ENCODE peak calls at places on chromosomes 2 and 18, in eight cellular contexts. One of them, this sample, is unnamed.

GRCh38 chr18:48488388-48488850 is 50.4 kb upstream of the CTIF start:
- DNase-seq in Calu3: peak
- DNase-seq in endothelial cell: no peak
- DNase-seq in prostate gland: peak
- DNase-seq in epithelial cell of esophagus: peak
- DNase-seq in left ventricle myocardium inferior: peak
- DNase-seq in HFFc6: peak
- DNase-seq in fibroblast of lung: peak
- DNase-seq in this sample: no peak

GRCh38 chr18:63848159-63848558 is 39.3 kb upstream of the SERPINB2 start:
- DNase-seq in Calu3: peak
- DNase-seq in endothelial cell: peak
- DNase-seq in prostate gland: peak
- DNase-seq in epithelial cell of esophagus: peak
- DNase-seq in left ventricle myocardium inferior: no peak
- DNase-seq in HFFc6: peak
- DNase-seq in fibroblast of lung: peak
- DNase-seq in this sample: no peak

GRCh38 chr2:219362524-219363164 is 25.1 kb downstream of the DNPEP start:
- DNase-seq in Calu3: no peak
- DNase-seq in endothelial cell: no peak
- DNase-seq in prostate gland: no peak
- DNase-seq in epithelial cell of esophagus: peak
- DNase-seq in left ventricle myocardium inferior: peak
- DNase-seq in HFFc6: peak
- DNase-seq in fibroblast of lung: peak
- DNase-seq in this sample: no peak

GRCh38 chr18:811192-812122 is 585 bp downstream of the YES1 start:
- DNase-seq in Calu3: peak
- DNase-seq in endothelial cell: peak
- DNase-seq in prostate gland: peak
- DNase-seq in epithelial cell of esophagus: peak
- DNase-seq in left ventricle myocardium inferior: peak
- DNase-seq in HFFc6: peak
- DNase-seq in fibroblast of lung: peak
- DNase-seq in this sample: peak

GRCh38 chr2:36486546-36487044 is 111.4 kb downstream of the FEZ2 start:
- DNase-seq in Calu3: no peak
- DNase-seq in endothelial cell: no peak
- DNase-seq in prostate gland: no peak
- DNase-seq in epithelial cell of esophagus: peak
- DNase-seq in left ventricle myocardium inferior: no peak
- DNase-seq in HFFc6: peak
- DNase-seq in fibroblast of lung: peak
- DNase-seq in this sample: no peak

GRCh38 chr2:94767336-94767735 is 103.9 kb upstream of the TEKT4 start:
- DNase-seq in Calu3: no peak
- DNase-seq in endothelial cell: no peak
- DNase-seq in prostate gland: no peak
- DNase-seq in epithelial cell of esophagus: no peak
- DNase-seq in left ventricle myocardium inferior: no peak
- DNase-seq in HFFc6: no peak
- DNase-seq in fibroblast of lung: no peak
- DNase-seq in this sample: no peak

GRCh38 chr2:136117909-136118818 is at the start of gene CXCR4:
- DNase-seq in Calu3: peak
- DNase-seq in endothelial cell: peak
- DNase-seq in prostate gland: peak
- DNase-seq in epithelial cell of esophagus: peak
- DNase-seq in left ventricle myocardium inferior: peak
- DNase-seq in HFFc6: no peak
- DNase-seq in fibroblast of lung: peak
- DNase-seq in this sample: peak

GRCh38 chr2:152047826-152048476 is 50.9 kb downstream of the CACNB4 start:
- DNase-seq in Calu3: no peak
- DNase-seq in endothelial cell: no peak
- DNase-seq in prostate gland: no peak
- DNase-seq in epithelial cell of esophagus: no peak
- DNase-seq in left ventricle myocardium inferior: no peak
- DNase-seq in HFFc6: no peak
- DNase-seq in fibroblast of lung: peak
- DNase-seq in this sample: no peak

GRCh38 chr2:66521459-66521858 is 86.5 kb downstream of the MEIS1 start:
- DNase-seq in Calu3: no peak
- DNase-seq in endothelial cell: no peak
- DNase-seq in prostate gland: no peak
- DNase-seq in epithelial cell of esophagus: no peak
- DNase-seq in left ventricle myocardium inferior: no peak
- DNase-seq in HFFc6: no peak
- DNase-seq in fibroblast of lung: no peak
- DNase-seq in this sample: no peak

GRCh38 chr2:149908731-149909690 is 321.4 kb upstream of the MMADHC start:
- DNase-seq in Calu3: no peak
- DNase-seq in endothelial cell: no peak
- DNase-seq in prostate gland: peak
- DNase-seq in epithelial cell of esophagus: peak
- DNase-seq in left ventricle myocardium inferior: no peak
- DNase-seq in HFFc6: peak
- DNase-seq in fibroblast of lung: peak
- DNase-seq in this sample: no peak

GRCh38 chr2:232624554-232624842 is 8.9 kb upstream of the EFHD1 start:
- DNase-seq in Calu3: no peak
- DNase-seq in endothelial cell: no peak
- DNase-seq in prostate gland: no peak
- DNase-seq in epithelial cell of esophagus: peak
- DNase-seq in left ventricle myocardium inferior: no peak
- DNase-seq in HFFc6: peak
- DNase-seq in fibroblast of lung: no peak
- DNase-seq in this sample: no peak

GRCh38 chr2:198055726-198056125 is 251.3 kb downstream of the PLCL1 start:
- DNase-seq in Calu3: no peak
- DNase-seq in endothelial cell: no peak
- DNase-seq in prostate gland: no peak
- DNase-seq in epithelial cell of esophagus: no peak
- DNase-seq in left ventricle myocardium inferior: no peak
- DNase-seq in HFFc6: no peak
- DNase-seq in fibroblast of lung: no peak
- DNase-seq in this sample: no peak

GRCh38 chr2:198054299-198054698 is 249.9 kb downstream of the PLCL1 start:
- DNase-seq in Calu3: peak
- DNase-seq in endothelial cell: peak
- DNase-seq in prostate gland: no peak
- DNase-seq in epithelial cell of esophagus: peak
- DNase-seq in left ventricle myocardium inferior: peak
- DNase-seq in HFFc6: peak
- DNase-seq in fibroblast of lung: peak
- DNase-seq in this sample: peak

GRCh38 chr2:198053173-198053572 is 248.8 kb downstream of the PLCL1 start:
- DNase-seq in Calu3: no peak
- DNase-seq in endothelial cell: no peak
- DNase-seq in prostate gland: no peak
- DNase-seq in epithelial cell of esophagus: no peak
- DNase-seq in left ventricle myocardium inferior: no peak
- DNase-seq in HFFc6: no peak
- DNase-seq in fibroblast of lung: no peak
- DNase-seq in this sample: no peak

GRCh38 chr2:198053776-198054175 is 249.4 kb downstream of the PLCL1 start:
- DNase-seq in Calu3: no peak
- DNase-seq in endothelial cell: no peak
- DNase-seq in prostate gland: no peak
- DNase-seq in epithelial cell of esophagus: no peak
- DNase-seq in left ventricle myocardium inferior: no peak
- DNase-seq in HFFc6: no peak
- DNase-seq in fibroblast of lung: no peak
- DNase-seq in this sample: no peak

GRCh38 chr2:198052741-198053140 is 248.3 kb downstream of the PLCL1 start:
- DNase-seq in Calu3: no peak
- DNase-seq in endothelial cell: no peak
- DNase-seq in prostate gland: no peak
- DNase-seq in epithelial cell of esophagus: no peak
- DNase-seq in left ventricle myocardium inferior: no peak
- DNase-seq in HFFc6: no peak
- DNase-seq in fibroblast of lung: no peak
- DNase-seq in this sample: no peak
- TF ChIP-seq CTCF in Calu3: no peak
- TF ChIP-seq CTCF in endothelial cell: no peak
- TF ChIP-seq CTCF in prostate gland: no peak
- TF ChIP-seq CTCF in epithelial cell of esophagus: no peak
- TF ChIP-seq CTCF in left ventricle myocardium inferior: no peak
- TF ChIP-seq CTCF in HFFc6: no peak
- TF ChIP-seq CTCF in fibroblast of lung: no peak
- TF ChIP-seq CTCF in this sample: no peak

DNA sequence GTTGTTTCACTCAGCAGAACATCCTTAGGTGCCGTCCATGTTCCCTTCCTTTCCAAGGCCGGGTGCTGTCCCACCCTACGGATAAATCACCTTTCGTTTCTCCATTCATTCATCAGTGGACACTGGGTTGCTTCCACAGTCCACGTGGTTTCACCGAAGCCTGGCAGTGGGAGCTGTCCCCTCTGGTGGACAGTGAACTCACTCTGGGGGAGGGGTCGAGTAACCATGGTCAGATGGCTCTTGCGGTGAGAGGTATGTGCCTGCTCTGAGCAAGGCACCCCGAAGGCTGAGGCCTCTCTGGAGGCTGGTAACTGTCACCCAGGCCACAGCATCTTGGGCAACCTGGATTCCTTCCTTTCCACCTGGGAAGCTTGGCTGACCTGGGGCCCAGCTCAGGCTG is 61.5 kb upstream of the TWIST2 start:
- DNase-seq in Calu3: no peak
- DNase-seq in endothelial cell: no peak
- DNase-seq in prostate gland: no peak
- DNase-seq in epithelial cell of esophagus: no peak
- DNase-seq in left ventricle myocardium inferior: no peak
- DNase-seq in HFFc6: peak
- DNase-seq in fibroblast of lung: no peak
- DNase-seq in this sample: no peak
- TF ChIP-seq CTCF in Calu3: no peak
- TF ChIP-seq CTCF in endothelial cell: no peak
- TF ChIP-seq CTCF in prostate gland: no peak
- TF ChIP-seq CTCF in epithelial cell of esophagus: no peak
- TF ChIP-seq CTCF in left ventricle myocardium inferior: no peak
- TF ChIP-seq CTCF in HFFc6: peak
- TF ChIP-seq CTCF in fibroblast of lung: no peak
- TF ChIP-seq CTCF in this sample: no peak

GRCh38 chr2:60534034-60534393 is 19.4 kb downstream of the BCL11A start:
- DNase-seq in Calu3: no peak
- DNase-seq in endothelial cell: no peak
- DNase-seq in prostate gland: no peak
- DNase-seq in epithelial cell of esophagus: no peak
- DNase-seq in left ventricle myocardium inferior: no peak
- DNase-seq in HFFc6: no peak
- DNase-seq in fibroblast of lung: no peak
- DNase-seq in this sample: no peak
- TF ChIP-seq CTCF in Calu3: no peak
- TF ChIP-seq CTCF in endothelial cell: no peak
- TF ChIP-seq CTCF in prostate gland: no peak
- TF ChIP-seq CTCF in epithelial cell of esophagus: peak
- TF ChIP-seq CTCF in left ventricle myocardium inferior: no peak
- TF ChIP-seq CTCF in HFFc6: no peak
- TF ChIP-seq CTCF in fibroblast of lung: no peak
- TF ChIP-seq CTCF in this sample: peak

GRCh38 chr2:17849260-17849659 is 29.2 kb upstream of the KCNS3 start:
- DNase-seq in Calu3: no peak
- DNase-seq in endothelial cell: no peak
- DNase-seq in prostate gland: no peak
- DNase-seq in epithelial cell of esophagus: no peak
- DNase-seq in left ventricle myocardium inferior: no peak
- DNase-seq in HFFc6: no peak
- DNase-seq in fibroblast of lung: no peak
- DNase-seq in this sample: peak

GRCh38 chr2:17853799-17854198 is 24.7 kb upstream of the KCNS3 start:
- DNase-seq in Calu3: no peak
- DNase-seq in endothelial cell: no peak
- DNase-seq in prostate gland: no peak
- DNase-seq in epithelial cell of esophagus: no peak
- DNase-seq in left ventricle myocardium inferior: no peak
- DNase-seq in HFFc6: no peak
- DNase-seq in fibroblast of lung: no peak
- DNase-seq in this sample: peak

GRCh38 chr2:17850151-17850550 is 28.3 kb upstream of the KCNS3 start:
- DNase-seq in Calu3: no peak
- DNase-seq in endothelial cell: no peak
- DNase-seq in prostate gland: no peak
- DNase-seq in epithelial cell of esophagus: no peak
- DNase-seq in left ventricle myocardium inferior: no peak
- DNase-seq in HFFc6: no peak
- DNase-seq in fibroblast of lung: no peak
- DNase-seq in this sample: no peak

GRCh38 chr2:17857016-17857415 is 21.5 kb upstream of the KCNS3 start:
- DNase-seq in Calu3: no peak
- DNase-seq in endothelial cell: no peak
- DNase-seq in prostate gland: no peak
- DNase-seq in epithelial cell of esophagus: peak
- DNase-seq in left ventricle myocardium inferior: no peak
- DNase-seq in HFFc6: peak
- DNase-seq in fibroblast of lung: no peak
- DNase-seq in this sample: no peak

GRCh38 chr2:17851731-17852585 is 26.5 kb upstream of the KCNS3 start:
- DNase-seq in Calu3: peak
- DNase-seq in endothelial cell: peak
- DNase-seq in prostate gland: peak
- DNase-seq in epithelial cell of esophagus: peak
- DNase-seq in left ventricle myocardium inferior: peak
- DNase-seq in HFFc6: peak
- DNase-seq in fibroblast of lung: peak
- DNase-seq in this sample: peak
- TF ChIP-seq CTCF in Calu3: peak
- TF ChIP-seq CTCF in endothelial cell: peak
- TF ChIP-seq CTCF in prostate gland: peak
- TF ChIP-seq CTCF in epithelial cell of esophagus: peak
- TF ChIP-seq CTCF in left ventricle myocardium inferior: peak
- TF ChIP-seq CTCF in HFFc6: peak
- TF ChIP-seq CTCF in fibroblast of lung: peak
- TF ChIP-seq CTCF in this sample: peak

DNA sequence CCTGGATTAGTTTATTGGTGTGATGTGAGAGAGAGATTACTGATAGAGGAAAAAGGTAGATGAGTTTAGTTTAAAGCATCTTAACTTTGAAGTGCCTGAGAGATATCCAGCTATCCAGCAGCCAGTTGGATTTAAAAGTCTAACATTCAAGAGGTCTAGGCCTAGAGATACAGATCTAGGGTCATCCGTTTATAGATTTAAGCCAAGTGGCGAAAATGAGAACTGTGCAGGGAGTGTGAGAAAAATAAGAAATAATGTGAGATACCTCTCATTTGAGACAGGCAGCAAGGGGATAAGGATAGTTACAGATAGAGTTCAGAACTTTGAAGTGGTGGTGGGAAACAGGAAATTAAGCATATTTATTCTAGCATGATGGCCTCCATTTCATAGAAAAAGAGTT is 5.3 kb upstream of the ORC2 start:
- DNase-seq in Calu3: no peak
- DNase-seq in endothelial cell: no peak
- DNase-seq in prostate gland: no peak
- DNase-seq in epithelial cell of esophagus: no peak
- DNase-seq in left ventricle myocardium inferior: no peak
- DNase-seq in HFFc6: no peak
- DNase-seq in fibroblast of lung: no peak
- DNase-seq in this sample: no peak
- TF ChIP-seq CTCF in Calu3: no peak
- TF ChIP-seq CTCF in endothelial cell: no peak
- TF ChIP-seq CTCF in prostate gland: no peak
- TF ChIP-seq CTCF in epithelial cell of esophagus: no peak
- TF ChIP-seq CTCF in left ventricle myocardium inferior: no peak
- TF ChIP-seq CTCF in HFFc6: no peak
- TF ChIP-seq CTCF in fibroblast of lung: no peak
- TF ChIP-seq CTCF in this sample: no peak

This sample was measured in glutamatergic neuron.